ENCODE peak calls at places on chromosome 22, in ten cellular contexts. W, M, H, F, A, B, Y, K, P and Z are unnamed samples.

GRCh38 chr22:17746916-17747315 is 27.4 kb downstream of the BID start:
- DNase-seq in W (no peak), M (no peak), H (no peak), F (no peak), A (no peak), B (no peak), Y (no peak), K (no peak), P (no peak), Z (no peak)

GRCh38 chr22:23752090-23752691 is 1.3 kb upstream of the ZNF70 start:
- DNase-seq in W (no peak), M (no peak), H (no peak), F (no peak), A (no peak), B (no peak), Y (peak), K (no peak), P (peak), Z (no peak)

GRCh38 chr22:27513021-27513420 is 288.5 kb downstream of the MN1 start:
- DNase-seq in W (no peak), M (no peak), H (no peak), F (no peak), A (no peak), B (no peak), Y (no peak), K (no peak), P (no peak), Z (no peak)

GRCh38 chr22:42688914-42689275 is 31.8 kb downstream of the A4GALT start:
- DNase-seq in W (no peak), M (no peak), H (no peak), F (no peak), A (no peak), B (peak), Y (no peak), K (no peak), P (no peak), Z (no peak)

GRCh38 chr22:30770716-30771115 is 76.0 kb downstream of the OSBP2 start:
- DNase-seq in W (no peak), M (no peak), H (no peak), F (no peak), A (no peak), B (no peak), Y (no peak), K (no peak), P (no peak), Z (no peak)

GRCh38 chr22:27348634-27349033 is 452.9 kb downstream of the MN1 start:
- DNase-seq in W (no peak), M (no peak), H (peak), F (no peak), A (no peak), B (peak), Y (no peak), K (no peak), P (no peak), Z (peak)

GRCh38 chr22:17767236-17768065 is 6.8 kb downstream of the BID start:
- DNase-seq in W (no peak), M (no peak), H (no peak), F (no peak), A (no peak), B (no peak), Y (no peak), K (no peak), P (no peak), Z (no peak)

GRCh38 chr22:36136475-36136874 is 24.1 kb downstream of the APOL3 start:
- DNase-seq in W (no peak), M (peak), H (peak), F (no peak), A (peak), B (no peak), Y (no peak), K (peak), P (no peak), Z (peak)

GRCh38 chr22:48941903-48942625 is 885.6 kb downstream of the BRD1 start:
- DNase-seq in W (no peak), M (no peak), H (no peak), F (no peak), A (no peak), B (no peak), Y (no peak), K (no peak), P (no peak), Z (no peak)

GRCh38 chr22:35363571-35364086 is 17.3 kb upstream of the HMOX1 start:
- DNase-seq in W (no peak), M (no peak), H (no peak), F (no peak), A (no peak), B (no peak), Y (no peak), K (no peak), P (no peak), Z (no peak)

GRCh38 chr22:42365337-42365865 is 66.8 kb downstream of the NFAM1 start:
- DNase-seq in W (no peak), M (no peak), H (no peak), F (peak), A (no peak), B (peak), Y (no peak), K (no peak), P (no peak), Z (no peak)

GRCh38 chr22:22195265-22196017 is 49.1 kb upstream of the VPREB1 start:
- DNase-seq in W (peak), M (no peak), H (peak), F (peak), A (peak), B (peak), Y (peak), K (no peak), P (peak), Z (peak)

GRCh38 chr22:23282089-23282501 is 101.8 kb downstream of the BCR start:
- DNase-seq in W (no peak), M (no peak), H (peak), F (no peak), A (peak), B (peak), Y (peak), K (peak), P (peak), Z (peak)

GRCh38 chr22:30263883-30264282 is 2.8 kb downstream of the OSM start:
- DNase-seq in W (no peak), M (no peak), H (no peak), F (no peak), A (no peak), B (no peak), Y (no peak), K (no peak), P (no peak), Z (no peak)

GRCh38 chr22:50485221-50486131 is 1.2 kb upstream of the MIOX start:
- DNase-seq in W (no peak), M (no peak), H (no peak), F (no peak), A (no peak), B (peak), Y (no peak), K (no peak), P (peak), Z (peak)

GRCh38 chr22:29485448-29485847 is 5.4 kb downstream of the NEFH start:
- DNase-seq in W (no peak), M (no peak), H (no peak), F (no peak), A (no peak), B (no peak), Y (no peak), K (no peak), P (no peak), Z (no peak)

GRCh38 chr22:46052331-46052771 is 75.4 kb upstream of the WNT7B start:
- DNase-seq in W (no peak), M (no peak), H (no peak), F (no peak), A (no peak), B (no peak), Y (no peak), K (no peak), P (peak), Z (peak)

GRCh38 chr22:49129736-49130135 is 697.9 kb downstream of the BRD1 start:
- DNase-seq in W (no peak), M (no peak), H (no peak), F (no peak), A (no peak), B (no peak), Y (no peak), K (no peak), P (no peak), Z (no peak)

GRCh38 chr22:32852346-32853251 is 51.1 kb downstream of the TIMP3 start:
- DNase-seq in W (no peak), M (peak), H (peak), F (no peak), A (peak), B (peak), Y (no peak), K (peak), P (no peak), Z (no peak)

GRCh38 chr22:27576413-27576812 is 225.1 kb downstream of the MN1 start:
- DNase-seq in W (no peak), M (no peak), H (no peak), F (no peak), A (no peak), B (no peak), Y (no peak), K (no peak), P (no peak), Z (no peak)

GRCh38 chr22:23269441-23270211 is 89.3 kb downstream of the BCR start:
- DNase-seq in W (no peak), M (no peak), H (no peak), F (no peak), A (no peak), B (peak), Y (no peak), K (no peak), P (no peak), Z (no peak)

GRCh38 chr22:29782061-29782845 is 15.1 kb downstream of the UQCR10 start:
- DNase-seq in W (no peak), M (peak), H (peak), F (no peak), A (no peak), B (peak), Y (no peak), K (no peak), P (peak), Z (peak)

GRCh38 chr22:23065495-23066122 is 4.7 kb upstream of the GNAZ start:
- DNase-seq in W (no peak), M (no peak), H (no peak), F (no peak), A (no peak), B (no peak), Y (no peak), K (no peak), P (no peak), Z (no peak)

GRCh38 chr22:42856865-42857704 is at the start of gene ARFGAP3:
- DNase-seq in W (peak), M (peak), H (peak), F (peak), A (peak), B (peak), Y (peak), K (peak), P (peak), Z (peak)

GRCh38 chr22:17130199-17130598 is 9.0 kb upstream of the TMEM121B start:
- DNase-seq in W (no peak), M (no peak), H (no peak), F (no peak), A (no peak), B (no peak), Y (peak), K (no peak), P (no peak), Z (peak)

GRCh38 chr22:42994917-42995562 is 19.9 kb downstream of the PACSIN2 start:
- DNase-seq in W (no peak), M (peak), H (peak), F (no peak), A (peak), B (peak), Y (peak), K (peak), P (peak), Z (peak)

GRCh38 chr22:21591695-21592094 is 24.2 kb downstream of the UBE2L3 start:
- DNase-seq in W (no peak), M (peak), H (no peak), F (no peak), A (no peak), B (peak), Y (no peak), K (peak), P (peak), Z (no peak)

GRCh38 chr22:30903876-30904460 is 64.6 kb downstream of the MORC2 start:
- DNase-seq in W (no peak), M (no peak), H (no peak), F (no peak), A (no peak), B (no peak), Y (no peak), K (no peak), P (no peak), Z (no peak)

GRCh38 chr22:44583854-44584253 is 85.8 kb upstream of the RTL6 start:
- DNase-seq in W (no peak), M (no peak), H (no peak), F (no peak), A (no peak), B (no peak), Y (no peak), K (no peak), P (no peak), Z (no peak)

GRCh38 chr22:31080848-31081649 is at the start of gene SMTN:
- DNase-seq in W (peak), M (peak), H (peak), F (peak), A (peak), B (peak), Y (peak), K (no peak), P (peak), Z (peak)

GRCh38 chr22:29351042-29351441 is 35.5 kb upstream of the RASL10A start:
- DNase-seq in W (no peak), M (no peak), H (no peak), F (no peak), A (no peak), B (no peak), Y (no peak), K (no peak), P (no peak), Z (no peak)

GRCh38 chr22:41445171-41446056 is 1.2 kb downstream of the TOB2 start:
- DNase-seq in W (peak), M (peak), H (no peak), F (peak), A (no peak), B (peak), Y (peak), K (no peak), P (peak), Z (no peak)

GRCh38 chr22:16810188-16810802 is 14.9 kb downstream of the XKR3 start:
- DNase-seq in W (no peak), M (no peak), H (no peak), F (no peak), A (no peak), B (no peak), Y (no peak), K (no peak), P (no peak), Z (peak)

GRCh38 chr22:21567456-21568206 is at the start of gene UBE2L3:
- DNase-seq in W (peak), M (peak), H (peak), F (peak), A (peak), B (peak), Y (peak), K (peak), P (peak), Z (peak)

GRCh38 chr22:31363885-31364284 is 17.7 kb upstream of the PATZ1 start:
- DNase-seq in W (no peak), M (no peak), H (no peak), F (no peak), A (no peak), B (no peak), Y (no peak), K (no peak), P (no peak), Z (no peak)

GRCh38 chr22:31019276-31019930 is 50.3 kb downstream of the TUG1 start:
- DNase-seq in W (no peak), M (no peak), H (no peak), F (no peak), A (no peak), B (no peak), Y (no peak), K (no peak), P (no peak), Z (no peak)

GRCh38 chr22:12601870-12602779 is 2925.9 kb upstream of the OR11H1 start:
- DNase-seq in W (no peak), M (no peak), H (no peak), F (no peak), A (no peak), B (no peak), Y (no peak), K (no peak), P (peak), Z (no peak)

GRCh38 chr22:37273846-37274225 is 8.5 kb upstream of the CYTH4 start:
- DNase-seq in W (no peak), M (no peak), H (no peak), F (no peak), A (no peak), B (no peak), Y (no peak), K (no peak), P (no peak), Z (no peak)

GRCh38 chr22:37274380-37274862 is 7.9 kb upstream of the CYTH4 start:
- DNase-seq in W (no peak), M (peak), H (no peak), F (no peak), A (no peak), B (peak), Y (no peak), K (no peak), P (no peak), Z (no peak)

GRCh38 chr22:37275134-37275533 is 7.2 kb upstream of the CYTH4 start:
- DNase-seq in W (no peak), M (no peak), H (no peak), F (no peak), A (no peak), B (no peak), Y (no peak), K (no peak), P (no peak), Z (no peak)

GRCh38 chr22:37270928-37271650 is 11.2 kb upstream of the CYTH4 start:
- DNase-seq in W (no peak), M (no peak), H (peak), F (no peak), A (no peak), B (no peak), Y (no peak), K (no peak), P (no peak), Z (peak)

DNA sequence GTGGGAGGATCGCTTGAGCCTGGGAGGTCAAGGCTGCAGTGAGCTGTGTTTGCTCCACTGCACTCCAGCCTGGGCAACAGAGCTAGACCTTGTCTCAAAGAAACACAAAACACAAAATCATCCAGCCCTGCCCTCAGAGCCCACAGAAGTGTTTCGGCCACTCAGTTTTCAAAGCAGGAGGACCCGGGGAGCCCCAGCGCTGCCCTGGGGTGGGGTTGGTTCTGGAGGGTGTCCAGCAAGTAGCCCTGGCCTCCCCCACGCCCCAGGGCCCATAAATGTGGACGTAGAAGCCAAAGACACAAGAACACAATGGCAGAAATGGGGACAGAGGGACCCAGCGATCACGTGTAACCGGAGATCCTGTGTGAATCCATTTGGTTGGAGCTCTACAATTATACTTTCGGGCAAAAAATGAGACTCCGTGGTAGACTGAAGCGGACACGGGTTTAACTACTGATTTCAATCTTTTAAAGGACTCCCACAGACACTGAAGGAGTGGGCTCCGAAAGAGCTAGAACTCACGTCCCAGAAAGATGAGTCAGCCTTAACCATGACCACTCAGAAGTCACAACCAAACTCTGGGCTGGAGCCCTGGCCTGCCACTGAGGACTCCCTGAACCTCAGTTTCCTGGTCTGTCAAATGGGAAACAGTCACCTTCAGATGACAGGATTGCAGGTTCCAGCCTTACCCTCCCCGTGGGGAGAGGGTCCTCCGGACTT is 9.0 kb upstream of the CYTH4 start:
- DNase-seq in W (no peak), M (no peak), H (peak), F (no peak), A (peak), B (no peak), Y (no peak), K (no peak), P (no peak), Z (peak)
- H3K4me3 ChIP-seq in W (no peak), M (no peak), H (no peak), F (no peak), A (no peak), B (no peak), Y (no peak), K (no peak), P (no peak), Z (no peak)

DNA sequence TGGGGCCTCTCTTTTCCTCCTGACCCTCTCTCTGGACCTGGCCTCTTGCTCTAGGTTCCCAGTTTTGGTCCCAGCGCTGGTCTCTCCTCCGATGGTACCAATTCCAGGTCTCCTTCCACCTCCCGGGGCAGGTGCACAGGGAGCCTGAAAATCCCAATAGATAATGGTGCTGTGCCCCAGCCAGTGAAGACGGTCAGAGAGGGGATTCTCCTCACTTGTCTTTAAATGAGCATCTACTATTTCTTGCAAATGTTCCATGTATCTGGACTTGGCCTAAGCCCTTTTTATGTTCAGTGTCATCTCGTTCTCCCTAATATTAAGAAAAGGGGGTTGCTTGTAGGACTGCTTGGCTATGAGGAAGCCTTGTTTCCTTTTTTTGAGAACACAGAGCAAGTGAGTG is 399 bp downstream of the APOBEC3A start:
- DNase-seq in W (no peak), M (no peak), H (no peak), F (no peak), A (no peak), B (no peak), Y (no peak), K (no peak), P (no peak), Z (no peak)
- H3K4me3 ChIP-seq in W (no peak), M (no peak), H (no peak), F (no peak), A (no peak), B (no peak), Y (no peak), K (no peak), P (no peak), Z (no peak)

GRCh38 chr22:47634342-47634741 is 871.9 kb downstream of the TBC1D22A start:
- DNase-seq in W (peak), M (no peak), H (no peak), F (peak), A (no peak), B (no peak), Y (no peak), K (no peak), P (no peak), Z (no peak)

GRCh38 chr22:47630741-47631534 is 868.5 kb downstream of the TBC1D22A start:
- DNase-seq in W (no peak), M (no peak), H (no peak), F (no peak), A (no peak), B (no peak), Y (no peak), K (no peak), P (no peak), Z (no peak)

GRCh38 chr22:47631571-47632102 is 869.2 kb downstream of the TBC1D22A start:
- DNase-seq in W (no peak), M (no peak), H (no peak), F (no peak), A (no peak), B (no peak), Y (no peak), K (no peak), P (no peak), Z (no peak)

GRCh38 chr22:47632646-47633045 is 870.2 kb downstream of the TBC1D22A start:
- DNase-seq in W (no peak), M (no peak), H (no peak), F (no peak), A (no peak), B (no peak), Y (no peak), K (no peak), P (no peak), Z (no peak)

DNA sequence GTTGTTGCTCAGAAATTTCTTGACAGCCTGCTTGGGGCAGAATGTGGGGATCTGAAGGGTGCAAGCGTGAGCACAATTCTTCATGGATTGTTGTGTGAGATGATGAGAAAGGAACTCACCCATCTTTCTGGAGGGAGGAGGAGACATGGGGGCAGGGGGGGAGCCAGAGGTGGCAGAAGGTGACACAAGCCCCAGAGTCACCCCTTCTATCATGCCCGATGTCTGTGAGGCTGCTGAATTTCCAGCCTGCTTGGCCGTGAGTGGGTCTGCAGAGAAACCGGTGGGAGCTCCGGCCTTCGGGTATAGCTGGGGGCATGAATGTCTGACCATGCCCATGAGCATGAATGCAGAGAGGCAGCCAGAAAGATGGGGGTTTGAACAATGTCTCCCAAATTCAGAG is 870.7 kb downstream of the TBC1D22A start:
- DNase-seq in W (no peak), M (no peak), H (no peak), F (no peak), A (no peak), B (no peak), Y (no peak), K (no peak), P (no peak), Z (no peak)
- H3K4me3 ChIP-seq in W (no peak), M (no peak), H (no peak), F (no peak), A (no peak), B (no peak), Y (no peak), K (no peak), P (no peak), Z (no peak)

GRCh38 chr22:38038890-38039812 is 18.1 kb upstream of the PICK1 start:
- DNase-seq in W (no peak), M (no peak), H (no peak), F (no peak), A (no peak), B (peak), Y (no peak), K (no peak), P (no peak), Z (no peak)
- H3K4me3 ChIP-seq in W (no peak), M (peak), H (no peak), F (no peak), A (no peak), B (no peak), Y (no peak), K (peak), P (no peak), Z (no peak)